ENCODE peak calls at places on chromosomes 16 and 17, in five cellular contexts. Y, E, D, H and L are unnamed samples.

GRCh38 chr17:7363311-7363710 is 8.4 kb downstream of the TMEM95 start:
- DNase-seq in Y (no peak), E (no peak), D (peak; percentile 63), H (no peak), L (peak; percentile 76)

GRCh38 chr17:41734139-41734948 is at the start of gene HAP1:
- DNase-seq in Y (peak; percentile 21), E (peak; percentile 65), D (peak; percentile 45), H (peak; percentile 63), L (peak; percentile 88)

GRCh38 chr16:87554754-87555427 is 47.4 kb upstream of the JPH3 start:
- DNase-seq in Y (no peak), E (no peak), D (no peak), H (no peak), L (no peak)

GRCh38 chr17:50239913-50240312 is 34.4 kb upstream of the TMEM92 start:
- DNase-seq in Y (no peak), E (no peak), D (no peak), H (peak; percentile 15), L (no peak)

GRCh38 chr17:80845863-80846671 is 145.6 kb upstream of the CHMP6 start:
- DNase-seq in Y (no peak), E (no peak), D (no peak), H (no peak), L (no peak)

GRCh38 chr17:1227917-1228751 is 42.1 kb upstream of the BHLHA9 start:
- DNase-seq in Y (no peak), E (no peak), D (no peak), H (peak; percentile 74), L (no peak)

GRCh38 chr16:73196670-73197069 is 148.7 kb upstream of the ZFHX3 start:
- DNase-seq in Y (peak; percentile 82), E (peak; percentile 44), D (peak; percentile 77), H (peak; percentile 83), L (peak; percentile 93)

GRCh38 chr17:4604111-4604644 is 19.8 kb downstream of the SMTNL2 start:
- DNase-seq in Y (peak; percentile 55), E (no peak), D (peak; percentile 69), H (no peak), L (peak; percentile 61)

GRCh38 chr16:58409316-58409973 is 17.2 kb downstream of the GINS3 start:
- DNase-seq in Y (peak; percentile 63), E (peak; percentile 28), D (peak; percentile 73), H (no peak), L (no peak)